ENCODE peak calls at places on chromosomes 6 and 20, in eight cellular contexts. J is upper lobe of right lung, S is heart left ventricle, A is astrocyte of the cerebellum, O is fibroblast of the aortic adventitia, K is astrocyte of the spinal cord, Z is fibroblast of mammary gland, E is IMR-90. H is an unnamed sample.

GRCh38 chr20:33108641-33109040 is 29.2 kb downstream of the BPIFB4 start:
- DNase-seq in J (no peak), S (no peak), A (no peak), O (no peak), K (no peak), Z (no peak), E (no peak), H (no peak)

GRCh38 chr20:44683263-44684046 is 31.7 kb upstream of the CCN5 start:
- DNase-seq in J (no peak), S (no peak), A (no peak), O (no peak), K (no peak), Z (no peak), E (peak; percentile 42), H (no peak)

GRCh38 chr6:98324406-98324930 is 509.9 kb upstream of the POU3F2 start:
- DNase-seq in J (no peak), S (no peak), A (peak; percentile 39), O (no peak), K (peak; percentile 28), Z (no peak), E (no peak), H (no peak)

GRCh38 chr6:75213732-75214131 is 7.9 kb upstream of the COL12A1 start:
- DNase-seq in J (no peak), S (no peak), A (no peak), O (no peak), K (no peak), Z (no peak), E (no peak), H (no peak)

GRCh38 chr6:31400467-31401289 is 2.7 kb upstream of the MICA start:
- DNase-seq in J (peak; percentile 92), S (peak; percentile 85), A (no peak), O (peak; percentile 71), K (peak; percentile 37), Z (peak; percentile 65), E (peak; percentile 34), H (no peak)

GRCh38 chr6:26270121-26270861 is 94.7 kb upstream of the BTN3A2 start:
- DNase-seq in J (no peak), S (no peak), A (no peak), O (no peak), K (peak; percentile 29), Z (peak; percentile 14), E (no peak), H (no peak)

GRCh38 chr20:17681741-17682102 is 320 bp downstream of the RRBP1 start:
- DNase-seq in J (no peak), S (no peak), A (no peak), O (no peak), K (no peak), Z (no peak), E (no peak), H (no peak)

GRCh38 chr6:162055365-162055764 is 672.2 kb downstream of the PRKN start:
- DNase-seq in J (no peak), S (no peak), A (no peak), O (no peak), K (no peak), Z (no peak), E (no peak), H (no peak)

GRCh38 chr6:42915737-42916136 is at the start of gene PTCRA:
- DNase-seq in J (no peak), S (no peak), A (no peak), O (no peak), K (no peak), Z (no peak), E (no peak), H (no peak)

GRCh38 chr6:85364354-85364753 is 85.5 kb upstream of the NT5E start:
- DNase-seq in J (no peak), S (no peak), A (no peak), O (peak; percentile 60), K (peak; percentile 74), Z (peak; percentile 85), E (peak; percentile 85), H (no peak)

GRCh38 chr6:152981989-152982767 is 663 bp downstream of the FBXO5 start:
- DNase-seq in J (peak; percentile 63), S (peak; percentile 31), A (no peak), O (no peak), K (no peak), Z (no peak), E (no peak), H (no peak)

GRCh38 chr6:30363459-30363858 is 18.5 kb downstream of the RPP21 start:
- DNase-seq in J (no peak), S (no peak), A (no peak), O (no peak), K (no peak), Z (no peak), E (no peak), H (no peak)

GRCh38 chr6:30359276-30359675 is 14.3 kb downstream of the RPP21 start:
- DNase-seq in J (no peak), S (no peak), A (no peak), O (no peak), K (no peak), Z (no peak), E (no peak), H (no peak)

GRCh38 chr6:30361661-30362060 is 16.7 kb downstream of the RPP21 start:
- DNase-seq in J (no peak), S (no peak), A (no peak), O (peak; percentile 8), K (no peak), Z (no peak), E (no peak), H (no peak)

GRCh38 chr6:30360139-30360538 is 15.2 kb downstream of the RPP21 start:
- DNase-seq in J (no peak), S (no peak), A (no peak), O (no peak), K (no peak), Z (no peak), E (no peak), H (no peak)

GRCh38 chr6:30364591-30364990 is 19.6 kb downstream of the RPP21 start:
- DNase-seq in J (no peak), S (no peak), A (no peak), O (no peak), K (no peak), Z (no peak), E (no peak), H (no peak)
- TF ChIP-seq CTCF in J (no peak), S (no peak), A (no peak), O (no peak), K (no peak), Z (no peak), E (no peak), H (no peak)

DNA sequence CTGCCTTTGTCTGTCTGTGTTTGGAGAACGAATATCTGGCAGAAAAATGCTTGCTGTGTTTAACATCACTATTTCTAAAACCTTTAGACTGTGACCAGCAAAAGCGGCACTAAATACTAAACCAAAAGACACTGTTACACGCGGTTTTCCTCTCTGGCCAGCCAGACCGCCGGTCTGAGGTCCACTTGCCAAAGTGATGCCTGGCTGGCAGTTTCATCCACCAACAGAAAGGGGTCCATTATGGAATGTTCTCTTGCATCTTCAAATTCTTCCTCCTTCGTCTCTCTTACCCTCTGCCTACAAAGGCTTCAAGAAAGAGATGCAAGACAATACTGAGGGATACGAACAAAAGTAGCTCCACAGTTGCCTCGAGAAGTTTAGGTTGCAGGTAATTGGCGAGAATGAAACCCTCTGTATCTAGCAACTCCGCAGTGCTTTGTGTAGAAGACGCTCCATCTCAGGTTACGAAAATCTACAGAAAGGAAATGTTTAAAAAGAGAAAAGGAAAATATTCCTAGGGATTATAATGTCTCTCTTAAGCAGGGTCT is 176.6 kb downstream of the TRIM27 start:
- DNase-seq in J (no peak), S (no peak), A (no peak), O (no peak), K (no peak), Z (no peak), E (no peak), H (no peak)
- H3K4me3 ChIP-seq in J (no peak overlapping the region), S (no peak overlapping the region), A (peak overlapping the region; percentile 10), O (peak overlapping the region; percentile 22), K (peak overlapping the region; percentile 24), Z (no peak overlapping the region), E (peak overlapping the region; percentile 42), H (peak overlapping the region; percentile 25)

DNA sequence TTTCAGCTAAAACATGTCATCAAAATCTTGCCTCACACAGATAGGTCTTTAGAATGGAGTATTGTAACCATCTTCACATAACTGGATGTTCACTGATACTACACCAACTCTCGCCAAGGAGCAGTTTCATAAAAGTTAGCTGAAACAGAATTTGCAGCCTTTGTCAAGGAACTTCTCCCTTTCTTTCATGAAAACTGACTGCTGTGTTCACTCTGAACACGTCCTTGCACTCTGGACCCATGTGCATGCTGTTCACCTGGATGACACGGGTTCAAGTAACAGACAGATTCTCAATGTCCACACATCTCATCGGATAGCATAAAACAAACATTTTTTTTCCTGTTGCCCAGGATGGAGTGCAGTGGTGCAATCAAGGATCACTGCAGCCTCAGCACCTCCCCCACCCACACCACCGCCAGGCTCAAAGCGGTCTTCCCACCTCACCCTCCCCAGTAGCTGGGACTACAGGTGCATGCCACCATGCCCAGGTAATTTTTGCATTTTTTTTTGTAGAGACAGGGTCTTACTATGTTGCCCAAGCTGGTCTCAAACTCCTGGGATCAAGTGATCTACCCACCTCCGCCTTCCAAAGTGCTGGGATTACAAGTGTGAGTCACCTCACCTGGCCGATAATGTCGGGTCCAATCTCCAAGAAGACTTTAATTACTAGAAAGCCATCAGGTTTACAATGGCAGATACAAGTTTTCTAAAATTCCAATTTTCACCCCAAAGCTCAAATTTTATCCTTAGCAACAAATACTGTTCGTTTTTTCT is 9.4 kb downstream of the DIDO1 start:
- DNase-seq in J (no peak), S (no peak), A (no peak), O (no peak), K (no peak), Z (no peak), E (no peak), H (no peak)
- TF ChIP-seq CTCF in J (no peak), S (no peak), A (no peak), O (no peak), K (no peak), Z (no peak), E (no peak), H (no peak)

GRCh38 chr6:131967948-131968347 is 16.8 kb upstream of the CCN2 start:
- DNase-seq in J (no peak), S (no peak), A (no peak), O (no peak), K (no peak), Z (peak; percentile 4), E (no peak), H (no peak)

GRCh38 chr6:131972761-131973160 is 21.6 kb upstream of the CCN2 start:
- DNase-seq in J (no peak), S (no peak), A (no peak), O (peak; percentile 74), K (no peak), Z (no peak), E (no peak), H (no peak)

GRCh38 chr6:131966443-131966842 is 15.3 kb upstream of the CCN2 start:
- DNase-seq in J (no peak), S (no peak), A (no peak), O (no peak), K (peak; percentile 91), Z (peak; percentile 74), E (peak; percentile 28), H (no peak)

GRCh38 chr6:131968672-131969071 is 17.5 kb upstream of the CCN2 start:
- DNase-seq in J (no peak), S (no peak), A (no peak), O (no peak), K (no peak), Z (no peak), E (no peak), H (no peak)

DNA sequence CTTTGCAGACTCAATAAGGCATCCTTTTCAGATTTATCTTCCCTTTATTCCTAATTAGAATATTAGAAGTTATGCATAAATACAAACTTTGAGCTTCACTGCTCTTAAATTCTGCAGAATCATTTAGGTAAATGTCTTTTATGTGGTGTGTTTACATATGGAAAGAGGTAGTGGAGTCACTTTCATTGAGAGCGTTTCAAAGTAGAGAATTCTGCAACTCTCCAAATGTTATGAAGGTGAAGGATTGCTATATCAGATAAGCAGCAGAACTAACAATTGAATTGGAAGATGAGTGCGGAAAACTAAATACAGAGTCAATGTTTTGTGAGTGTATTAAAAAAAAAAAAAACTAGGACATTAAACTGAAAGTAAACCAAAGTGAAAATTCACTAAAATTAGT is 19.3 kb upstream of the CCN2 start:
- DNase-seq in J (no peak), S (no peak), A (no peak), O (no peak), K (no peak), Z (no peak), E (no peak), H (no peak)
- H3K4me3 ChIP-seq in J (no peak overlapping the region), S (no peak overlapping the region), A (no peak overlapping the region), O (no peak overlapping the region), K (no peak overlapping the region), Z (no peak overlapping the region), E (no peak overlapping the region), H (no peak overlapping the region)

H was measured in retinal pigment epithelial cell.